ENCODE peak calls at places on chromosome 7, in five cellular contexts. K is dorsolateral prefrontal cortex, G is ovary, T is AG10803, F is AG09309. O is an unnamed sample.

GRCh38 chr7:106812027-106812643 is 52.9 kb upstream of the PIK3CG start:
- DNase-seq in K (no peak), G (no peak), T (peak), F (no peak), O (no peak)

GRCh38 chr7:143214789-143215679 is 6.8 kb upstream of the TAS2R40 start:
- DNase-seq in K (no peak), G (peak), T (peak), F (peak), O (peak)

GRCh38 chr7:71935674-71936073 is 476.5 kb downstream of the CALN1 start:
- DNase-seq in K (no peak), G (no peak), T (no peak), F (no peak), O (no peak)

GRCh38 chr7:144738708-144739314 is 97.0 kb downstream of the TPK1 start:
- DNase-seq in K (no peak), G (no peak), T (peak), F (no peak), O (no peak)

GRCh38 chr7:13321321-13321720 is 633.9 kb downstream of the ARL4A start:
- DNase-seq in K (no peak), G (no peak), T (no peak), F (no peak), O (no peak)

GRCh38 chr7:24313777-24314176 is 29.8 kb downstream of the NPY start:
- DNase-seq in K (no peak), G (no peak), T (no peak), F (no peak), O (no peak)

GRCh38 chr7:5143935-5144903 is 45.8 kb upstream of the WIPI2 start:
- DNase-seq in K (peak), G (no peak), T (no peak), F (no peak), O (no peak)

GRCh38 chr7:155461631-155462030 is 3.7 kb downstream of the EN2 start:
- DNase-seq in K (no peak), G (no peak), T (no peak), F (no peak), O (no peak)

GRCh38 chr7:87004956-87005355 is 54.5 kb downstream of the ELAPOR2 start:
- DNase-seq in K (no peak), G (no peak), T (no peak), F (no peak), O (no peak)

GRCh38 chr7:8042796-8043535 is 74.4 kb downstream of the GLCCI1 start:
- DNase-seq in K (no peak), G (no peak), T (no peak), F (no peak), O (no peak)

GRCh38 chr7:111083423-111083822 is 7.5 kb upstream of the LRRN3 start:
- DNase-seq in K (no peak), G (no peak), T (peak), F (peak), O (no peak)

GRCh38 chr7:93245525-93246432 is 13.6 kb downstream of the VPS50 start:
- DNase-seq in K (no peak), G (no peak), T (peak), F (peak), O (no peak)

GRCh38 chr7:155456772-155457543 is 971 bp upstream of the EN2 start:
- DNase-seq in K (peak), G (peak), T (peak), F (no peak), O (peak)

GRCh38 chr7:98671733-98672331 is 54.7 kb downstream of the NPTX2 start:
- DNase-seq in K (no peak), G (no peak), T (no peak), F (no peak), O (no peak)

GRCh38 chr7:539731-540411 is 20.2 kb upstream of the PDGFA start:
- DNase-seq in K (no peak), G (no peak), T (peak), F (no peak), O (no peak)

GRCh38 chr7:13327669-13328068 is 640.2 kb downstream of the ARL4A start:
- DNase-seq in K (no peak), G (no peak), T (peak), F (peak), O (no peak)

GRCh38 chr7:111860248-111860647 is 298.0 kb upstream of the IMMP2L start:
- DNase-seq in K (no peak), G (no peak), T (no peak), F (no peak), O (no peak)

GRCh38 chr7:4838626-4839334 is 23.1 kb downstream of the PAPOLB start:
- DNase-seq in K (peak), G (no peak), T (no peak), F (no peak), O (no peak)

GRCh38 chr7:106098889-106099288 is 13.2 kb downstream of the SYPL1 start:
- DNase-seq in K (no peak), G (no peak), T (no peak), F (no peak), O (no peak)

GRCh38 chr7:85608804-85609203 is 421.9 kb upstream of the SEMA3D start:
- DNase-seq in K (no peak), G (no peak), T (no peak), F (no peak), O (no peak)

GRCh38 chr7:22444181-22444966 is 55.6 kb downstream of the STEAP1B start:
- DNase-seq in K (no peak), G (peak), T (no peak), F (no peak), O (peak)

GRCh38 chr7:137994091-137994688 is 7.7 kb downstream of the CREB3L2 start:
- DNase-seq in K (no peak), G (peak), T (no peak), F (no peak), O (peak)

GRCh38 chr7:88586219-88586618 is 173.3 kb upstream of the ZNF804B start:
- DNase-seq in K (no peak), G (no peak), T (no peak), F (no peak), O (no peak)

GRCh38 chr7:7352845-7353244 is 170.5 kb downstream of the C1GALT1 start:
- DNase-seq in K (no peak), G (no peak), T (no peak), F (no peak), O (no peak)

GRCh38 chr7:30240401-30240800 is 44.0 kb upstream of the ZNRF2 start:
- DNase-seq in K (no peak), G (no peak), T (peak), F (no peak), O (no peak)

GRCh38 chr7:94087664-94088352 is 83.7 kb upstream of the BET1 start:
- DNase-seq in K (no peak), G (peak), T (peak), F (peak), O (peak)

GRCh38 chr7:73515184-73515583 is 6.9 kb downstream of the BAZ1B start:
- DNase-seq in K (no peak), G (no peak), T (no peak), F (no peak), O (no peak)

GRCh38 chr7:134920026-134920758 is 66.1 kb upstream of the AGBL3 start:
- DNase-seq in K (no peak), G (no peak), T (peak), F (peak), O (peak)

GRCh38 chr7:140447841-140448240 is 31.5 kb downstream of the MKRN1 start:
- DNase-seq in K (no peak), G (no peak), T (no peak), F (no peak), O (no peak)

GRCh38 chr7:122416316-122416925 is 111.9 kb upstream of the FEZF1 start:
- DNase-seq in K (no peak), G (no peak), T (no peak), F (no peak), O (no peak)

GRCh38 chr7:6536262-6536770 is 14.9 kb downstream of the GRID2IP start:
- DNase-seq in K (peak), G (no peak), T (no peak), F (no peak), O (no peak)

GRCh38 chr7:140922741-140923345 is 1.9 kb downstream of the BRAF start:
- DNase-seq in K (no peak), G (no peak), T (no peak), F (no peak), O (no peak)

GRCh38 chr7:141397236-141398163 is 153.7 kb upstream of the AGK start:
- DNase-seq in K (no peak), G (no peak), T (no peak), F (no peak), O (no peak)

GRCh38 chr7:41420421-41420820 is 282.5 kb downstream of the INHBA start:
- DNase-seq in K (no peak), G (no peak), T (peak), F (no peak), O (no peak)

GRCh38 chr7:141654551-141654950 is 47.4 kb downstream of the DENND11 start:
- DNase-seq in K (peak), G (peak), T (peak), F (peak), O (peak)

DNA sequence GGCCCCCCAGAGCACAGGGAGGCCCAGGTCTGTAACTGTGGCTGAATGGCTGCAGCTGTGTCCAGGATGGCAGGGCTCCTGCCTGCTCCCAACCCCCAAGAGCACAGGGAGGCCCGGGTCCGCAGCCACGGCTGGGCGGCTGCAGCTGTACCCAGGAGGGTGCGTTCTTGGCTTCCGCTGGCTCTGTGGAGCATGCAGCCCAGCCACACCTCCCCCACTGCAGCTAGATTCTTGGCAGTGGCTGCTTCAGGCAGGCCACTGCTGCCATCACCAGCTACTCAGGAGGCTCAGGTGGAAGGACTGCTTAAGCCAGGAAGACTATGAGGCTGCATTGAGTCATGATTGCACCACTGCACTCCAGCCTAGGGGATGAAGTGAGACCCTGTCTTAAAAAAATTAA is 27.9 kb downstream of the C7orf25 start:
- DNase-seq in K (peak), G (no peak), T (no peak), F (no peak), O (peak)
- TF ChIP-seq CTCF in K (no peak), G (no peak), T (no peak), F (no peak), O (no peak)

GRCh38 chr7:100890640-100891521 is 1.4 kb upstream of the UFSP1 start:
- DNase-seq in K (no peak), G (peak), T (no peak), F (no peak), O (no peak)
- H3K4me3 ChIP-seq in K (peak), G (peak), T (peak), F (peak), O (peak)

GRCh38 chr7:130445008-130445407 is 4.2 kb upstream of the CEP41 start:
- DNase-seq in K (no peak), G (no peak), T (no peak), F (no peak), O (no peak)
- TF ChIP-seq CTCF in K (no peak), G (no peak), T (peak), F (no peak), O (no peak)

GRCh38 chr7:102115931-102116330 is 170.7 kb upstream of the SH2B2 start:
- DNase-seq in K (no peak), G (no peak), T (no peak), F (no peak), O (no peak)

GRCh38 chr7:102111063-102111757 is 175.5 kb upstream of the SH2B2 start:
- DNase-seq in K (peak), G (no peak), T (no peak), F (no peak), O (no peak)

GRCh38 chr7:102115181-102115580 is 171.5 kb upstream of the SH2B2 start:
- DNase-seq in K (no peak), G (no peak), T (no peak), F (no peak), O (no peak)

GRCh38 chr7:102107474-102108104 is 179.1 kb upstream of the SH2B2 start:
- DNase-seq in K (peak), G (no peak), T (no peak), F (no peak), O (no peak)

DNA sequence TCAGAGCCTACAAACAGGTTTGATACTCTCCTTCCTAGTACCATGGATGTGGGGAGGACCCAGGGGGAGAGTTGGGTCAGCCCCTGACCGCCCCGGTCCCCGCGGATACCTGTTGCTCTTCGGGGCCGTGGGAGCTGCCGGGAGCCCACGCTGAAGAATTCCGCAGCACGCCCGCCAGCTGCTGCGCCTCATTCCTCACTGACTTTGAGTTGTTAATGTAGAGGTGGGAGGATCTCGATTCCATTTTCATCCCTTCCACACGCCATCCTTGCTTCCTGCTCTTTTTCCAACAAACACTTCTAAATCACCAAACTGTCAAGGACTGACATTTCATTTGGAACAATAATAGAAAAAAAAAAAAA is 174.9 kb upstream of the SH2B2 start:
- DNase-seq in K (no peak), G (no peak), T (no peak), F (no peak), O (no peak)
- H3K4me3 ChIP-seq in K (peak), G (no peak), T (no peak), F (no peak), O (no peak)

DNA sequence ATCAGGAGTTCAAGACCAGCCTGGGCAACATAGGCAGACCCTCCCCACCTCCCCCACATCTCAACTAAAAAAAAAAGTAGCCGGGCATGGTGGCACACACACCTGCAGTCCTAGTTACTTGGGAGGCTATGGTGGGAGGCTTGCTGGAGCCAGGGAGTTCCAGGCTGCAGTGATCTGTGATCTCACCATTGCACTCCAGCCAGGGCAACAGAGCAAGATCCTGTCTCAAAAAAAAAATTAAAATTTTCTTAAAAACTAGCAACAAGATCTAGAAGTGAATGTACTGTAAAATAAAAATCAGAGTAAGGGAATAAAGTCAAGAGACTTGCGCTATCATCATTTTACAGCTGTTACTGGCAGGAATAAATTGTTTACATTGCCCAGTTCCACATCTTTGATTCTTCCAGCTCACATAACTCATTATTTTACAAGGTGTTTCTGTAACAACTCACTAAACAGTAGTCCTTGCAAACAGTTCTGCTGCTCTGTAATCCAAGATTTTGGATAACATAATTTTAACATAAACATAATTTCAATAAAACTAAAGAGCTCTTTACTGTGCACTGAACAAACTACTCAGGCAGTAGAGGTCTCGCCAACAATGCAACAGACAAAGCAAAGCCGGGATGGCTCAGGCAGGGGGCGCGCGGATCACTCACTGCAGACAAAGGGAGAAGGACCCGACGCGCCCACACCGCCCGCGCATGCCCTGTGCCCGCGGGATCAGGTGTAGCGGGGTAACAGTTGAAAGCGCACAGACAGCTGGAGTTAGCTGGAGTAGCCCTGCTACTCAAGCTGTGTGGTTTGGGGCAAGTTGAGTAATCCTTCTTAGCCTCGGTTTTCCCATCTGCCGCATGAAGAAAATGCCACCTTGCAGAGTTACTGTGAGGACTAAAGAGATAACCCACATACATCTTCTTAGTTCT is 73.3 kb upstream of the NFE2L3 start:
- DNase-seq in K (peak), G (peak), T (peak), F (no peak), O (no peak)
- TF ChIP-seq CTCF in K (no peak), G (no peak), T (peak), F (peak), O (peak)

GRCh38 chr7:82964150-82964882 is 198.4 kb downstream of the PCLO start:
- DNase-seq in K (no peak), G (no peak), T (no peak), F (no peak), O (no peak)

GRCh38 chr7:82959528-82959927 is 203.2 kb downstream of the PCLO start:
- DNase-seq in K (no peak), G (no peak), T (no peak), F (no peak), O (no peak)

GRCh38 chr7:82961240-82961639 is 201.4 kb downstream of the PCLO start:
- DNase-seq in K (no peak), G (no peak), T (no peak), F (no peak), O (no peak)

GRCh38 chr7:82965088-82966036 is 197.3 kb downstream of the PCLO start:
- DNase-seq in K (no peak), G (no peak), T (no peak), F (no peak), O (no peak)
- H3K4me3 ChIP-seq in K (no peak), G (no peak), T (no peak), F (no peak), O (no peak)

GRCh38 chr7:156949541-156950380 is at the start of gene NOM1:
- DNase-seq in K (peak), G (peak), T (peak), F (no peak), O (peak)
- TF ChIP-seq CTCF in K (peak), G (peak), T (peak), F (peak), O (no peak)

GRCh38 chr7:116592041-116592355 is 67.2 kb downstream of the CAV1 start:
- DNase-seq in K (no peak), G (no peak), T (no peak), F (no peak), O (no peak)
- H3K4me3 ChIP-seq in K (peak), G (no peak), T (no peak), F (no peak), O (no peak)

DNA sequence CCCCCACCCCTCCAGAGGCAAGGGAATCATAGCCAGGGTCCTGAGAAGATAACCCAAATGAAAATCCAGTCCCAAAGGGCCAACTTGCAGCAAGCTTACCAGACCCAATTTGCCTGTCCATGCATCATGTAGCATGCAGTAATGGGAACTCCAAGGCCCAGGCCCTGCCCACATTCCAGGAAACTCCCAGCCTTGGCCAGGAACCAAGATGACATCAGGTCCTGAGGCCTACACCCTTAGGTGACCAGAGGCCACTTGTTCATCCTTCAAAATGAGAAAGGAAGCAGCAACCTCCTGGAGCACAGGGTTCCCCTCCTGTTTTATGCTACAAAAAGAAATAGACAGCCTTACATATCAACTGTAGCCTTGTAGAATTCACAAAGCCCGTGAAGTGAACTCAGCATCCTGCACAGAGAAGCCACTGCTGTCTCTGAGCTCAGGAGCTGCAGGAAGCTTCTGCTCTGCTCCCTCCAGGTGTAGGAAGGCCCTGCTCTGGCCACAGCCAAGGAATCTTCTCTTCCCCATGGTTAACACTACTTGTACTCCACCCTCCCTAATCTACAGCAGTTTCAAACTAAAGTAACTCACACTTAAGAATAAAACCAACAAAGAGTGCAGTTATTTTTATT is 30.3 kb upstream of the GRB10 start:
- DNase-seq in K (no peak), G (peak), T (peak), F (peak), O (peak)
- TF ChIP-seq CTCF in K (no peak), G (no peak), T (no peak), F (no peak), O (no peak)

O was measured in retinal pigment epithelial cell.